ENCODE peak calls at places on chromosomes 11 and 22, in four cellular contexts. K is fibroblast of mammary gland; H is T-helper 9 cell; O is activated CD8-positive, alpha-beta memory T cell treated with anti-CD3 and anti-CD28 coated beads for 48 hours. A is an unnamed sample.

GRCh38 chr11:68300076-68300830 is 12.1 kb upstream of the LRP5 start:
- DNase-seq in O (no peak), K (no peak), H (no peak), A (no peak)

GRCh38 chr11:119892311-119892808 is 163.4 kb upstream of the NECTIN1 start:
- DNase-seq in O (no peak), H (no peak), K (no peak), A (no peak)

GRCh38 chr22:37930270-37930951 is 23.0 kb downstream of the C22orf23 start:
- DNase-seq in H (no peak), O (no peak), K (peak), A (no peak)

GRCh38 chr11:128859563-128860441 is 7.3 kb downstream of the KCNJ1 start:
- DNase-seq in O (peak), K (peak), H (peak), A (peak)

GRCh38 chr11:86726118-86726748 is 53.8 kb upstream of the ME3 start:
- DNase-seq in K (no peak), O (no peak), H (no peak), A (no peak)

GRCh38 chr11:706957-707816 is 1.2 kb downstream of the EPS8L2 start:
- DNase-seq in H (no peak), O (no peak), K (no peak), A (no peak)

GRCh38 chr11:12598330-12599256 is 75.6 kb upstream of the TEAD1 start:
- DNase-seq in K (peak), H (no peak), O (no peak), A (no peak)

GRCh38 chr11:1568451-1568911 is 3.6 kb downstream of the DUSP8 start:
- DNase-seq in H (no peak), O (no peak), K (no peak), A (no peak)

GRCh38 chr22:27148886-27149470 is 491.6 kb downstream of the MIAT start:
- DNase-seq in H (no peak), O (no peak), K (no peak), A (no peak)

GRCh38 chr11:1963864-1964263 is 16.7 kb downstream of the MRPL23 start:
- DNase-seq in H (no peak), O (no peak), K (no peak), A (no peak)

GRCh38 chr11:40514124-40514523 is 945.3 kb downstream of the LRRC4C start:
- DNase-seq in K (peak), O (no peak), H (no peak), A (no peak)

GRCh38 chr11:132093861-132094260 is 723.4 kb downstream of the NTM start:
- DNase-seq in H (no peak), K (no peak), O (no peak), A (no peak)

GRCh38 chr11:109033627-109034340 is 368.9 kb downstream of the DDX10 start:
- DNase-seq in H (no peak), O (no peak), K (peak), A (no peak)

GRCh38 chr11:70126494-70126893 is 48.4 kb downstream of the ANO1 start:
- DNase-seq in H (no peak), O (no peak), K (no peak), A (no peak)

GRCh38 chr11:7577226-7577882 is 63.6 kb downstream of the PPFIBP2 start:
- DNase-seq in O (no peak), H (no peak), K (peak), A (no peak)

GRCh38 chr11:70423523-70424505 is 25.5 kb downstream of the CTTN start:
- DNase-seq in H (no peak), K (peak), O (peak), A (no peak)

GRCh38 chr22:19823638-19824196 is 31.0 kb downstream of the GNB1L start:
- DNase-seq in K (no peak), H (no peak), O (no peak), A (peak)

GRCh38 chr11:80595011-80595410 is 1154.2 kb upstream of the TENM4 start:
- DNase-seq in H (no peak), O (no peak), K (peak), A (no peak)

GRCh38 chr11:132943325-132943736 is 589.0 kb downstream of the OPCML start:
- DNase-seq in O (no peak), K (no peak), H (no peak), A (no peak)